ENCODE peak calls at places on chromosomes 5 and 9, in four cellular contexts. One of them, this sample, is unnamed.

GRCh38 chr5:65152131-65152530 is 329.6 kb downstream of the ADAMTS6 start:
- DNase-seq in adipocyte: peak; percentile 63
- DNase-seq in OCI-LY7: no peak
- DNase-seq in body of pancreas: no peak
- DNase-seq in this sample: no peak

GRCh38 chr5:150158170-150158949 is 2.7 kb upstream of the PDGFRB start:
- DNase-seq in adipocyte: peak; percentile 79
- DNase-seq in OCI-LY7: no peak
- DNase-seq in body of pancreas: no peak
- DNase-seq in this sample: no peak

GRCh38 chr5:7667216-7667767 is 183.6 kb downstream of the CFAP90 start:
- DNase-seq in adipocyte: no peak
- DNase-seq in OCI-LY7: no peak
- DNase-seq in body of pancreas: no peak
- DNase-seq in this sample: no peak

GRCh38 chr5:56818409-56819026 is 3.2 kb downstream of the MAP3K1 start:
- DNase-seq in adipocyte: peak; percentile 58
- DNase-seq in OCI-LY7: no peak
- DNase-seq in body of pancreas: no peak
- DNase-seq in this sample: no peak

GRCh38 chr5:85288914-85289313 is 904.2 kb upstream of the EDIL3 start:
- DNase-seq in adipocyte: no peak
- DNase-seq in OCI-LY7: no peak
- DNase-seq in body of pancreas: no peak
- DNase-seq in this sample: no peak

GRCh38 chr5:16617272-16617973 is 626 bp upstream of the RETREG1 start:
- DNase-seq in adipocyte: no peak
- DNase-seq in OCI-LY7: no peak
- DNase-seq in body of pancreas: peak; percentile 18
- DNase-seq in this sample: no peak

GRCh38 chr5:35246411-35246810 is 16.1 kb upstream of the PRLR start:
- DNase-seq in adipocyte: no peak
- DNase-seq in OCI-LY7: no peak
- DNase-seq in body of pancreas: peak; percentile 64
- DNase-seq in this sample: no peak

GRCh38 chr5:84213212-84213611 is 171.5 kb downstream of the EDIL3 start:
- DNase-seq in adipocyte: peak; percentile 90
- DNase-seq in OCI-LY7: no peak
- DNase-seq in body of pancreas: no peak
- DNase-seq in this sample: no peak

GRCh38 chr9:91073811-91074771 is 272.5 kb downstream of the SYK start:
- DNase-seq in adipocyte: no peak
- DNase-seq in OCI-LY7: no peak
- DNase-seq in body of pancreas: peak; percentile 14
- DNase-seq in this sample: no peak

GRCh38 chr5:63240063-63240755 is 661.6 kb downstream of the LRRC70 start:
- DNase-seq in adipocyte: no peak
- DNase-seq in OCI-LY7: no peak
- DNase-seq in body of pancreas: no peak
- DNase-seq in this sample: no peak

GRCh38 chr5:173328896-173329369 is 719 bp upstream of the STC2 start:
- DNase-seq in adipocyte: peak; percentile 88
- DNase-seq in OCI-LY7: no peak
- DNase-seq in body of pancreas: peak; percentile 54
- DNase-seq in this sample: peak; percentile 87

GRCh38 chr9:126705767-126706697 is 92.3 kb downstream of the LMX1B start:
- DNase-seq in adipocyte: peak; percentile 40
- DNase-seq in OCI-LY7: peak; percentile 63
- DNase-seq in body of pancreas: peak; percentile 65
- DNase-seq in this sample: peak; percentile 73

GRCh38 chr9:12965303-12965702 is 190.5 kb downstream of the LURAP1L start:
- DNase-seq in adipocyte: no peak
- DNase-seq in OCI-LY7: no peak
- DNase-seq in body of pancreas: no peak
- DNase-seq in this sample: no peak

GRCh38 chr5:91307023-91307422 is 76.1 kb downstream of the ARRDC3 start:
- DNase-seq in adipocyte: no peak
- DNase-seq in OCI-LY7: no peak
- DNase-seq in body of pancreas: peak; percentile 40
- DNase-seq in this sample: no peak

GRCh38 chr5:54524704-54525103 is 7.1 kb downstream of the SNX18 start:
- DNase-seq in adipocyte: no peak
- DNase-seq in OCI-LY7: no peak
- DNase-seq in body of pancreas: peak; percentile 50
- DNase-seq in this sample: no peak

GRCh38 chr5:172505403-172505759 is 51.1 kb upstream of the SH3PXD2B start:
- DNase-seq in adipocyte: no peak
- DNase-seq in OCI-LY7: no peak
- DNase-seq in body of pancreas: no peak
- DNase-seq in this sample: no peak

GRCh38 chr9:123416171-123416570 is 60.2 kb downstream of the CRB2 start:
- DNase-seq in adipocyte: no peak
- DNase-seq in OCI-LY7: no peak
- DNase-seq in body of pancreas: no peak
- DNase-seq in this sample: no peak

GRCh38 chr9:27590636-27591035 is 17.4 kb upstream of the C9orf72 start:
- DNase-seq in adipocyte: no peak
- DNase-seq in OCI-LY7: no peak
- DNase-seq in body of pancreas: no peak
- DNase-seq in this sample: no peak

GRCh38 chr9:136189394-136190236 is 15.3 kb downstream of the LHX3 start:
- DNase-seq in adipocyte: no peak
- DNase-seq in OCI-LY7: no peak
- DNase-seq in body of pancreas: no peak
- DNase-seq in this sample: no peak

GRCh38 chr5:132289097-132289496 is 5.1 kb upstream of the SLC22A4 start:
- DNase-seq in adipocyte: no peak
- DNase-seq in OCI-LY7: no peak
- DNase-seq in body of pancreas: peak; percentile 0
- DNase-seq in this sample: no peak

GRCh38 chr9:6123402-6123801 is 92.2 kb upstream of the IL33 start:
- DNase-seq in adipocyte: no peak
- DNase-seq in OCI-LY7: no peak
- DNase-seq in body of pancreas: no peak
- DNase-seq in this sample: no peak

GRCh38 chr9:86816366-86816765 is 130.9 kb downstream of the GAS1 start:
- DNase-seq in adipocyte: no peak
- DNase-seq in OCI-LY7: no peak
- DNase-seq in body of pancreas: no peak
- DNase-seq in this sample: no peak

GRCh38 chr9:93464395-93464794 is 11.0 kb upstream of the FAM120AOS start:
- DNase-seq in adipocyte: no peak
- DNase-seq in OCI-LY7: peak; percentile 74
- DNase-seq in body of pancreas: no peak
- DNase-seq in this sample: no peak

GRCh38 chr9:136095495-136096058 is 488 bp upstream of the NACC2 start:
- DNase-seq in adipocyte: peak; percentile 72
- DNase-seq in OCI-LY7: no peak
- DNase-seq in body of pancreas: no peak
- DNase-seq in this sample: no peak

GRCh38 chr5:150618588-150619281 is 21.7 kb upstream of the SYNPO start:
- DNase-seq in adipocyte: no peak
- DNase-seq in OCI-LY7: no peak
- DNase-seq in body of pancreas: peak; percentile 80
- DNase-seq in this sample: no peak

GRCh38 chr5:44536650-44537260 is 147.5 kb upstream of the FGF10 start:
- DNase-seq in adipocyte: peak; percentile 43
- DNase-seq in OCI-LY7: peak; percentile 31
- DNase-seq in body of pancreas: peak; percentile 23
- DNase-seq in this sample: peak; percentile 70

GRCh38 chr5:78829811-78830499 is 155.2 kb downstream of the ARSB start:
- DNase-seq in adipocyte: no peak
- DNase-seq in OCI-LY7: no peak
- DNase-seq in body of pancreas: peak; percentile 27
- DNase-seq in this sample: no peak
- H3K4me1 ChIP-seq in adipocyte: peaks cover 17% of the 10 kb centered on the region
- H3K4me1 ChIP-seq in OCI-LY7: peaks cover 30% of the 10 kb centered on the region
- H3K4me1 ChIP-seq in body of pancreas: no peaks in the 10 kb centered on the region
- H3K4me1 ChIP-seq in this sample: no peaks in the 10 kb centered on the region

GRCh38 chr5:179044765-179045164 is 15.4 kb upstream of the ZNF354C start:
- DNase-seq in adipocyte: no peak
- DNase-seq in OCI-LY7: no peak
- DNase-seq in body of pancreas: no peak
- DNase-seq in this sample: no peak
- H3K9me3 ChIP-seq in adipocyte: peaks cover 24% of the 10 kb centered on the region
- H3K9me3 ChIP-seq in OCI-LY7: no peaks in the 10 kb centered on the region
- H3K9me3 ChIP-seq in body of pancreas: peaks cover 25% of the 10 kb centered on the region
- H3K9me3 ChIP-seq in this sample: no peaks in the 10 kb centered on the region

DNA sequence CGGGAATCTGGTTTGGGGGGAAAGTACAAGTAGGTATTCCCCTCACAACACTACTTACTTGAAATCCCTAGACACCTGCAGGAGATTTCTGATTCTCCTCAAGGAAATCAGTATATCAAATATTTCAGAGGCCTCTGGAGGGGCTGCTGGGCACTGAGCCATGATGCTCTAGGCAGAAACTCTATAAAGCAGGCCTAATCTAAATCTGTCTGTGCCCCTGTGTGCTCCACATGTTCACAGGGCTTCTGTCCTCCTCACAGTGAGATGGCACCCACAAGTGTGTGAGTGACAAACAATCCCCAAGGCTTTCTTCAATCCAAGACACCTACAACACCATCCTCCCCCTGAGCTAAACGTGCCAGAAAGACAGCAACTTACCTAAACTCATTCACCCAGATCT is 39.0 kb downstream of the NIPSNAP3B start:
- DNase-seq in adipocyte: no peak
- DNase-seq in OCI-LY7: no peak
- DNase-seq in body of pancreas: no peak
- DNase-seq in this sample: no peak
- H3K36me3 ChIP-seq in adipocyte: peaks cover 98% of the 10 kb centered on the region
- H3K36me3 ChIP-seq in OCI-LY7: peaks cover 89% of the 10 kb centered on the region
- H3K36me3 ChIP-seq in body of pancreas: no peaks in the 10 kb centered on the region
- H3K36me3 ChIP-seq in this sample: peaks cover 4% of the 10 kb centered on the region

GRCh38 chr9:104923740-104924139 is 4.2 kb downstream of the ABCA1 start:
- DNase-seq in adipocyte: no peak
- DNase-seq in OCI-LY7: peak; percentile 96
- DNase-seq in body of pancreas: no peak
- DNase-seq in this sample: no peak
- H3K4me1 ChIP-seq in adipocyte: peaks cover 71% of the 10 kb centered on the region
- H3K4me1 ChIP-seq in OCI-LY7: peaks cover 76% of the 10 kb centered on the region
- H3K4me1 ChIP-seq in body of pancreas: peaks cover 4% of the 10 kb centered on the region
- H3K4me1 ChIP-seq in this sample: peaks cover 3% of the 10 kb centered on the region

GRCh38 chr9:119027901-119028699 is 341.1 kb downstream of the BRINP1 start:
- DNase-seq in adipocyte: no peak
- DNase-seq in OCI-LY7: no peak
- DNase-seq in body of pancreas: no peak
- DNase-seq in this sample: no peak

GRCh38 chr9:119026120-119026519 is 343.1 kb downstream of the BRINP1 start:
- DNase-seq in adipocyte: peak; percentile 18
- DNase-seq in OCI-LY7: no peak
- DNase-seq in body of pancreas: peak; percentile 13
- DNase-seq in this sample: no peak

DNA sequence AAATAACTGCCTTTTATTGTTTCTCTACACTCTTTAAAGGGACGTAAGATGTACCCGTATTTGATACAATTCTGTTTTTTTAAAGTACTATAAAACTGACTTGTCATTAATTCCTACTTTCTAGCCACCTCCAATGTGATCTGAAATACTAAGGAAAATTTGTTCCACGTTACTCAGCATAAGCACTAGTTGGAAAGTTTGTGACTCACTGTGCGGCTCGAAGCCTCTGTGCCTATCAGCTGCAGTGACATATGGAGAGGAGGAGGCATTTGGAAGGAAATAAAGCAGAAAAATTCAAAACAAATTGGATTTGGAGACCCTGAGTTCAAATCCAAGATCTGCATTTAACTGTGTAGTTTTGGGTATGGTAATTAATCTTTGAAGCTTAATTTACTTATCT is 339.4 kb downstream of the BRINP1 start:
- DNase-seq in adipocyte: no peak
- DNase-seq in OCI-LY7: no peak
- DNase-seq in body of pancreas: no peak
- DNase-seq in this sample: no peak
- H3K9me3 ChIP-seq in adipocyte: peaks cover 4% of the 10 kb centered on the region
- H3K9me3 ChIP-seq in OCI-LY7: no peaks in the 10 kb centered on the region
- H3K9me3 ChIP-seq in body of pancreas: no peaks in the 10 kb centered on the region
- H3K9me3 ChIP-seq in this sample: no peaks in the 10 kb centered on the region

DNA sequence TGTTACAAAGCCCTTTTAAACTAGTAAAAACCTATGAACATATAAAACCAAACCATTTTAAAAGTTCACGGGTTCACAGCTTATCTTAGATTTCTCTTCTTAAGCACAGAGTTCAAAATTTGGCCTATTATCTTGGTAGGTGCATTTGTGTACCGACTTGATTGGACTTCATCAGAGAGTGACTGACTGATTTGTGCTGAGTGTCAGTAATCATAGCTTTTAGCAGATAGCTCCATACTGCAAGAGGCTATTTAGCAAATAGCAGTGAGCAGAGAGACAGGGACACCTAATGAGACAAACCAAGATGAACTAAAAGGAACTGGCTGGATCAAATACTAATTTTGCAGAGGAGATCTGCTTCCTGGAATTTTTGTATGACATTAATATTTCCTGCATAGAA is 274.5 kb downstream of the PRR16 start:
- DNase-seq in adipocyte: no peak
- DNase-seq in OCI-LY7: no peak
- DNase-seq in body of pancreas: no peak
- DNase-seq in this sample: no peak
- H3K36me3 ChIP-seq in adipocyte: no peaks in the 10 kb centered on the region
- H3K36me3 ChIP-seq in OCI-LY7: no peaks in the 10 kb centered on the region
- H3K36me3 ChIP-seq in body of pancreas: no peaks in the 10 kb centered on the region
- H3K36me3 ChIP-seq in this sample: no peaks in the 10 kb centered on the region

DNA sequence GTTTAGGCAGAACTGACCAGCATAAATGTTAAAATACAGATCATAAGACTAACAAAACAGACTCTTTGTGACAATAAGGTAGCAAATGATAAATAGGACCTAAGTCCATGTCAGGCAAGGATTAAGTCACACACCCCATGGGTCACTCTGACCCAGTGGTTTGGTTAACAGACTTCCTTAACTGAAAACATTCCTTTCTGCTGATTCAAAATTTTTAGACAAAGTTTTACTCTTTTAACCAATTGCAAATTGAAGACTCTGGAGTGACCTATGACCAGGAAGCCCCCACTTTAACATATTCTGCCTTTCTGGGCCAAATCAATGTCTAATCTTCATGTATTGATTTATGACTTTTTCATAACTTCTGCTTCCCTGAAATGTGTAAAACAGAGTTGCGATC is 4.9 kb upstream of the NXNL2 start:
- DNase-seq in adipocyte: peak; percentile 66
- DNase-seq in OCI-LY7: no peak
- DNase-seq in body of pancreas: peak; percentile 44
- DNase-seq in this sample: no peak
- H3K4me1 ChIP-seq in adipocyte: peaks cover 40% of the 10 kb centered on the region
- H3K4me1 ChIP-seq in OCI-LY7: no peaks in the 10 kb centered on the region
- H3K4me1 ChIP-seq in body of pancreas: peaks cover 40% of the 10 kb centered on the region
- H3K4me1 ChIP-seq in this sample: peaks cover 10% of the 10 kb centered on the region